ENCODE peak calls at places on chromosomes 6 and 20, in six cellular contexts. N is stomach, O is tibial nerve, I is transverse colon, Y is K562, F is ovary. X is an unnamed sample.

GRCh38 chr6:168207421-168208175 is 112.0 kb downstream of the DACT2 start:
- DNase-seq in N (no peak), O (no peak), I (no peak), Y (no peak), F (no peak), X (no peak)

GRCh38 chr6:168107191-168107940 is 28.4 kb upstream of the FRMD1 start:
- DNase-seq in N (no peak), O (no peak), I (no peak), Y (no peak), F (peak; percentile 19), X (no peak)

GRCh38 chr6:137764464-137764863 is 102.6 kb upstream of the TNFAIP3 start:
- DNase-seq in N (no peak), O (no peak), I (no peak), Y (no peak), F (no peak), X (no peak)

GRCh38 chr20:24805456-24806233 is 143.4 kb upstream of the CST7 start:
- DNase-seq in N (no peak), O (no peak), I (no peak), Y (no peak), F (no peak), X (no peak)

GRCh38 chr6:10556496-10557391 is 35.6 kb downstream of the GCNT2 start:
- DNase-seq in N (peak; percentile 40), O (no peak), I (no peak), Y (no peak), F (no peak), X (no peak)

GRCh38 chr6:113732384-113732966 is 124.7 kb upstream of the MARCKS start:
- DNase-seq in N (no peak), O (peak; percentile 75), I (no peak), Y (no peak), F (no peak), X (no peak)

GRCh38 chr20:55415567-55416142 is 589.7 kb downstream of the CBLN4 start:
- DNase-seq in N (no peak), O (no peak), I (no peak), Y (no peak), F (no peak), X (no peak)

GRCh38 chr6:158492881-158493280 is 67.0 kb upstream of the TMEM181 start:
- DNase-seq in N (no peak), O (no peak), I (no peak), Y (no peak), F (no peak), X (no peak)

GRCh38 chr6:107931894-107932293 is 26.1 kb downstream of the SEC63 start:
- DNase-seq in N (no peak), O (no peak), I (no peak), Y (no peak), F (no peak), X (no peak)

GRCh38 chr6:32615885-32616532 is 21.2 kb upstream of the HLA-DQA1 start:
- DNase-seq in N (no peak), O (no peak), I (no peak), Y (no peak), F (no peak), X (no peak)

GRCh38 chr6:52982680-52983079 is 12.4 kb downstream of the GSTA4 start:
- DNase-seq in N (no peak), O (no peak), I (no peak), Y (no peak), F (no peak), X (no peak)

GRCh38 chr6:52983159-52983848 is 11.8 kb downstream of the GSTA4 start:
- DNase-seq in N (no peak), O (no peak), I (no peak), Y (no peak), F (no peak), X (no peak)

GRCh38 chr6:52981215-52981910 is 13.7 kb downstream of the GSTA4 start:
- DNase-seq in N (no peak), O (no peak), I (no peak), Y (no peak), F (no peak), X (no peak)

GRCh38 chr6:52984247-52984646 is 10.8 kb downstream of the GSTA4 start:
- DNase-seq in N (no peak), O (no peak), I (no peak), Y (no peak), F (no peak), X (no peak)

DNA sequence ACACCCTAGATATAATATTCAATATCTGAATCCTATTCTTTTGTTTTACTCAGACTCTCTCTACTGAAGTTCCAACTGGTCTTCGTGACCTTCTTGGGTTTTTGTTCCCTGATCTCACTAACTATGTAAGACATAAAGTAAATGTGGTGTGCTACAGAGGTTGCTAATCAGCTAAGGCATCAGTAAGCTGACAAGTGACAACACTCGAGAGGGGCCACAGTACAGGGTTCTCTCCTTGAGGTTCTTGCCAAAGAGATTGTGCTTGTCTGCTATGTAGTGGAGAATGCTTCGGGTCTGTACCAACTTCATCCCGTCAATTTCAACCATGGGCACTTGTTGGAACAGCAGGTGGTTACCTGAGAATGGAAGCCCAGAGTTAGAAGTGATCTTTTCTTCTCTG is 9.9 kb downstream of the GSTA4 start:
- DNase-seq in N (no peak), O (no peak), I (no peak), Y (no peak), F (no peak), X (no peak)
- H3K36me3 ChIP-seq in N (peaks cover 6% of the 10 kb centered on the region), O (peaks cover 76% of the 10 kb centered on the region), I (no peaks in the 10 kb centered on the region), Y (no peaks in the 10 kb centered on the region), F (no peaks in the 10 kb centered on the region), X (peaks cover 38% of the 10 kb centered on the region)

GRCh38 chr20:35329435-35330139 is 37.4 kb upstream of the FAM83C start:
- DNase-seq in N (peak; percentile 60), O (no peak), I (peak; percentile 58), Y (peak; percentile 80), F (no peak), X (no peak)

GRCh38 chr20:35334511-35335101 is 42.4 kb upstream of the FAM83C start:
- DNase-seq in N (no peak), O (no peak), I (no peak), Y (no peak), F (no peak), X (no peak)

GRCh38 chr20:35328689-35329088 is 36.5 kb upstream of the FAM83C start:
- DNase-seq in N (no peak), O (no peak), I (no peak), Y (no peak), F (no peak), X (no peak)

GRCh38 chr20:35332540-35333200 is 40.4 kb upstream of the FAM83C start:
- DNase-seq in N (no peak), O (no peak), I (no peak), Y (no peak), F (no peak), X (no peak)

GRCh38 chr20:35333606-35334005 is 41.4 kb upstream of the FAM83C start:
- DNase-seq in N (no peak), O (no peak), I (no peak), Y (no peak), F (no peak), X (no peak)
- TF ChIP-seq EP300 in N (no peak), O (no peak), I (no peak), Y (no peak), F (no peak), X (no peak)

DNA sequence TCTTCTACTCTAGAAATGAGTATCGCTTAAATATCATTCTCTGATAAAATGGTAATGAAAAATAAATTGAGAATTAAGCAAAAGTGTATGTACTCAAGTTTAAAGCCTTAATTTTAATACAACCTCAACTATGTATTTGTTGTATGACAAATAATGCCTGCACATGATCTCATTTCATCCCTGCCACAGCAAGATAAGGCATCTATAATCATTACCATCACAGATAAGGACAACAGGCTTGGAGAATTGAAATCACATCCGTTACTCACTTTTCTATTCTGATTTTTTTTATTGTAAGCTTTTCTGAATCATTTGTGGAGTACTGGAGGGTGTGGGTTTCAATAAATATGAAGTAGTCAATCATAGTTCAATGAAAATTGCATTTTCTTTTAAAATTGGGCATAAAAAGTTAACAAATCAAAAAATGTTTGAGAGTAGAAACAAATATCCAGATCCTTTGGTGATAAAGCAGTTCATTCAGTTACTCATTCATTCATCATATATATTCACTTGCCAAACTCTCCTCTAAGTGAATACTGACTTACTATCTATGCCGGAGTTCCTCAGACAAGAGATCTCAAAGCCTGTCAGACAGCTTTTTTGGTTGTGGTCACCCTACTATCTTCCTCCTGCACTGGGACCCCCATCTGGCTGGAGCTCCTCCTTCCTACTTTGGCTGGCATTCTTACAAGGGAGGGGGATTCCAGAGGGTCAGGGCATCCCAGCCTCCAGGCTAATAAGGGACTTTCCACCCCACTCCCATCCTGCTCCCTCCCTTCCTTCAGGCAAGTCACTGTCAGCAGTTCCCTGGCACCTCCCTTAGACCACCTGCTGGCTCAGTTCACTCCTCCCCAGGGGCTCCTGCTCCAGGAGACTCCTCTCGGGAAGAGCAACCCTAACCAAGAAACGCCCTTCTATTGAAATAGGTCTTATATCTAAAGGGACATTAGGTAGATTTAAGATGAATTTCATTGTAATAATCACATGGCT is 118.6 kb downstream of the OGFRL1 start:
- DNase-seq in N (no peak), O (no peak), I (no peak), Y (no peak), F (no peak), X (no peak)
- H3K36me3 ChIP-seq in N (no peaks in the 10 kb centered on the region), O (no peaks in the 10 kb centered on the region), I (no peaks in the 10 kb centered on the region), Y (no peaks in the 10 kb centered on the region), F (no peaks in the 10 kb centered on the region), X (peaks cover 12% of the 10 kb centered on the region)

GRCh38 chr20:51346686-51347485 is 195.6 kb downstream of the NFATC2 start:
- DNase-seq in N (no peak), O (no peak), I (no peak), Y (no peak), F (no peak), X (no peak)
- TF ChIP-seq EP300 in N (no peak), O (no peak), I (no peak), Y (no peak), F (no peak), X (no peak)

DNA sequence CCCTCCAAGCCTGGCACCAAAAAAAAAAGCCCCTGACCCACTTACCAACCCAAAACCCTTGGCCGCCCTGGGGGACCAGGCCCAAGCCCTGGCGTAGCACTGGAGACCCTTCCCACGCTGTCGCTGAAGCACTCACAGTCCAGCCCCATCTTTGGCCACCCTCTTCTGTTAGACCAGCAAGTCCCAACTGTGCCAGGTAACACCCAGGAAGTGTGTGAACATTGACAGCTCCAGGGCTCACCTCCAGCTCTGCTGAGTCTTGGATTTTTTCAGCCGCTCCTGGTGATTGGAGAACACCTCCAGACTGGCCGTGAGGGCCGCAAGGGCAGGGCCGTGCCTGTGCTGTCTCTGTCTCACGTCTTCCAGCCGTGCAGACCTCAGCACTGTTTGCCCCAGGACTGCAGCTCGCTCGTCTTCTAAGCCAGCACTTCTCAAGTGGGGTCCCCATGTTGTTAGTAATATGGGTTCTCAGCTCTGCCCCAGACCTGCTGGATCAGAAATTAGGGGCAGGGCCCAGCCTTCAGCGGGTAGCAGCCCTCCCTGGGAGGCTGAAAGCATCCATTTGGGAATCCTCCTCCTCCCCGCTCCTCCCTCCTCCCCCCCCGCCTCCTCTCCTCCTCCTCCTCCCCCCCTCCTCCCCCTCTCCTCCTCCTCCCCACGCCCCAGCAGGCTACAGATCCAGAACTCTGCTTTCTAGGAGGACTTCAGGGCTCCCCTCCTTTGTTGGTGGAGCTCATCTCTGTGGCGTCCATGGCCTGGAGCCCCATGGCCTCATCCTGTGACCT is 18.1 kb downstream of the NPEPL1 start:
- DNase-seq in N (no peak), O (peak; percentile 3), I (peak; percentile 3), Y (no peak), F (peak; percentile 22), X (peak; percentile 72)
- H3K36me3 ChIP-seq in N (peaks cover 2% of the 10 kb centered on the region), O (peaks cover 95% of the 10 kb centered on the region), I (no peaks in the 10 kb centered on the region), Y (no peaks in the 10 kb centered on the region), F (no peaks in the 10 kb centered on the region), X (peaks cover 42% of the 10 kb centered on the region)

GRCh38 chr20:47287609-47288144 is 68.8 kb downstream of the ZMYND8 start:
- DNase-seq in N (no peak), O (no peak), I (no peak), Y (no peak), F (no peak), X (no peak)
- TF ChIP-seq EP300 in N (no peak), O (no peak), I (no peak), Y (no peak), F (no peak), X (no peak)